ENCODE peak calls at places on chromosome 7, in four cellular contexts. J is mesendoderm, F is left lung, I is SJSA1. A is an unnamed sample.

GRCh38 chr7:129434846-129435318 is 650 bp downstream of the STRIP2 start:
- DNase-seq in J (peak), I (no peak), F (peak), A (peak)

GRCh38 chr7:134448359-134449229 is 10.3 kb downstream of the AKR1B1 start:
- DNase-seq in F (no peak), J (peak), I (peak), A (no peak)

GRCh38 chr7:130505753-130506152 is 13.9 kb downstream of the MEST start:
- DNase-seq in F (no peak), J (no peak), I (no peak), A (no peak)

GRCh38 chr7:82677493-82677892 is 233.9 kb upstream of the CACNA2D1 start:
- DNase-seq in J (peak), I (no peak), F (no peak), A (no peak)

GRCh38 chr7:137670521-137671064 is 176.2 kb downstream of the DGKI start:
- DNase-seq in J (no peak), I (peak), F (no peak), A (no peak)

GRCh38 chr7:138890782-138891445 is 90.3 kb downstream of the KIAA1549 start:
- DNase-seq in F (no peak), J (no peak), I (peak), A (peak)

GRCh38 chr7:81299272-81299671 is 380.4 kb upstream of the SEMA3C start:
- DNase-seq in F (no peak), J (no peak), I (peak), A (peak)

GRCh38 chr7:28957064-28957821 is 887 bp downstream of the TRIL start:
- DNase-seq in F (peak), J (peak), I (peak), A (peak)

GRCh38 chr7:83306487-83306886 is 143.8 kb upstream of the PCLO start:
- DNase-seq in I (no peak), J (no peak), F (no peak), A (no peak)

GRCh38 chr7:140326116-140326928 is 72.0 kb downstream of the SLC37A3 start:
- DNase-seq in F (no peak), J (peak), I (peak), A (peak)

GRCh38 chr7:100825215-100825671 is 2.1 kb downstream of the EPHB4 start:
- DNase-seq in I (no peak), F (no peak), J (peak), A (peak)

GRCh38 chr7:51046482-51046881 is 263.8 kb upstream of the GRB10 start:
- DNase-seq in I (no peak), F (no peak), J (no peak), A (no peak)

GRCh38 chr7:5549096-5549896 is 125.7 kb upstream of the TNRC18 start:
- DNase-seq in F (no peak), J (peak), I (peak), A (no peak)

GRCh38 chr7:64602086-64602485 is 39.2 kb upstream of the ZNF680 start:
- DNase-seq in I (no peak), F (no peak), J (no peak), A (no peak)

GRCh38 chr7:43071604-43072003 is 40.8 kb upstream of the HECW1 start:
- DNase-seq in F (no peak), I (peak), J (peak), A (peak)

GRCh38 chr7:157829491-157829890 is 492.7 kb downstream of the DNAJB6 start:
- DNase-seq in I (no peak), F (peak), J (no peak), A (no peak)

GRCh38 chr7:68770649-68771048 is 827.6 kb upstream of the AUTS2 start:
- DNase-seq in J (no peak), I (peak), F (no peak), A (peak)

GRCh38 chr7:122161628-122162027 is 17.6 kb upstream of the AASS start:
- DNase-seq in I (no peak), J (peak), F (no peak), A (peak)

A was measured in left kidney.